ENCODE peak calls at places on chromosome 2, in four cellular contexts. M, U, W and H are unnamed samples.

GRCh38 chr2:11292464-11293255 is 51.8 kb downstream of the ROCK2 start:
- DNase-seq in M (no peak), U (no peak), W (no peak), H (peak)

GRCh38 chr2:112757265-112757664 is 7.1 kb downstream of the CKAP2L start:
- DNase-seq in M (no peak), U (no peak), W (no peak), H (peak)

GRCh38 chr2:15038373-15039364 is 406.2 kb downstream of the LRATD1 start:
- DNase-seq in M (no peak), U (no peak), W (no peak), H (no peak)

GRCh38 chr2:106068415-106068814 is 125.7 kb downstream of the UXS1 start:
- DNase-seq in M (no peak), U (no peak), W (no peak), H (no peak)

GRCh38 chr2:157257312-157258252 is at the start of gene GALNT5:
- DNase-seq in M (peak), U (no peak), W (peak), H (peak)

GRCh38 chr2:134310450-134311079 is 56.7 kb downstream of the MGAT5 start:
- DNase-seq in M (no peak), U (no peak), W (no peak), H (no peak)

GRCh38 chr2:48900321-48901014 is 144.9 kb upstream of the LHCGR start:
- DNase-seq in M (no peak), U (peak), W (no peak), H (no peak)

GRCh38 chr2:102355526-102356380 is at the start of gene IL18R1:
- DNase-seq in M (peak), U (peak), W (peak), H (peak)

GRCh38 chr2:55805662-55806061 is 112.0 kb upstream of the PNPT1 start:
- DNase-seq in M (no peak), U (no peak), W (no peak), H (no peak)

GRCh38 chr2:27735263-27735904 is 36.1 kb upstream of the MRPL33 start:
- DNase-seq in M (peak), U (no peak), W (no peak), H (peak)

GRCh38 chr2:18950598-18950933 is 361.2 kb upstream of the NT5C1B start:
- DNase-seq in M (no peak), U (no peak), W (no peak), H (no peak)

GRCh38 chr2:178908810-178909209 is 101.6 kb upstream of the TTN start:
- DNase-seq in M (no peak), U (no peak), W (no peak), H (no peak)

GRCh38 chr2:241999184-241999583 is 129.7 kb downstream of the RTP5 start:
- DNase-seq in M (no peak), U (no peak), W (no peak), H (no peak)

GRCh38 chr2:43569921-43570320 is 25.9 kb downstream of the THADA start:
- DNase-seq in M (no peak), U (no peak), W (no peak), H (no peak)

GRCh38 chr2:222102746-222103349 is 195.9 kb downstream of the PAX3 start:
- DNase-seq in M (no peak), U (no peak), W (no peak), H (no peak)

DNA sequence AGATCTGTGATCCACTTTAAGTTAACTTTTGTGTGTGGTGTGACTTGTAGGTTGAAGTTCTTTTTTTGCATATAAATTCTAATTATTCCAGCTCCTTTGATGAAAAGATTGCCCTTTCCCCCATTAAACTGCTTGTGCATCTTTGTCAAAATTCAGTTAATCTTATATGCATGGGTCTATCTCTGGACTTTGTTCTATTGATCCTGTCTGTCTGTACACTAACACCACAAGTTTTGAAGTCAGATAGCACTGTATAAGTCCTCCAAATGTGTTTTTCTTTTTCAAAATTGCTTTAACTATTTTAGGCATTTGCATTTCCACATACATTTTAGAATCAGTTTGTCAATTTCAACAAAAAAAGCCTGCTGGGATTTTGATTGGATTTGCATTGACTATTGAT is 137.6 kb downstream of the BCL11A start:
- DNase-seq in M (no peak), U (no peak), W (no peak), H (no peak)
- H3K4me3 ChIP-seq in M (no peak), U (no peak), W (no peak), H (no peak)

DNA sequence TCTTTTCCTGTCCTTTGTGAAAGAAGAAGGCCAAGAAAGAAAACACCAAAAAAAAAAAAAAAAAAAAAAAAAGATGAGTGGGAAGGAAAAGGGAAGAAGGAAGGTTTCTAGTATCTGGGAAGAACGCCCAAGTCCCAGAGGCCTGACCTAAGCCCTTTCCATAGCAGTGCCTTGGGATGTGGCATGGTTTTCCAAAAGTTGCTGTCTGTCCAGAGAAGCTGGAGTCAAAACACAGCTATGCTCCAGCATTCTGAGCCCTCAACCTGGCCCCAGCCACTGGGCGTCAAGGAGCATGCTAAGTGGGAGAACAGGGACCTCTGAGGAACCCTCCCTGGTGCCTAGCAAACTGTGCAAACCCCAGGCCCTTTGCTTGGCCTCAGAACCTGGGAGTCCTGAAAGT is 123.5 kb downstream of the INHBB start:
- DNase-seq in M (no peak), U (no peak), W (no peak), H (no peak)
- H2BK12ac ChIP-seq in M (no peak), U (no peak), W (no peak), H (no peak)

GRCh38 chr2:239259173-239259572 is 141.6 kb downstream of the HDAC4 start:
- DNase-seq in M (no peak), U (no peak), W (no peak), H (no peak)
- H3K4me3 ChIP-seq in M (no peak), U (no peak), W (no peak), H (no peak)

GRCh38 chr2:47160207-47160606 is 5.1 kb upstream of the STPG4 start:
- DNase-seq in M (no peak), U (no peak), W (no peak), H (no peak)

GRCh38 chr2:47152803-47153202 is 2.3 kb downstream of the STPG4 start:
- DNase-seq in M (no peak), U (no peak), W (no peak), H (no peak)

GRCh38 chr2:47158576-47158975 is 3.5 kb upstream of the STPG4 start:
- DNase-seq in M (no peak), U (no peak), W (no peak), H (no peak)

GRCh38 chr2:47159627-47160026 is 4.5 kb upstream of the STPG4 start:
- DNase-seq in M (no peak), U (no peak), W (no peak), H (no peak)

DNA sequence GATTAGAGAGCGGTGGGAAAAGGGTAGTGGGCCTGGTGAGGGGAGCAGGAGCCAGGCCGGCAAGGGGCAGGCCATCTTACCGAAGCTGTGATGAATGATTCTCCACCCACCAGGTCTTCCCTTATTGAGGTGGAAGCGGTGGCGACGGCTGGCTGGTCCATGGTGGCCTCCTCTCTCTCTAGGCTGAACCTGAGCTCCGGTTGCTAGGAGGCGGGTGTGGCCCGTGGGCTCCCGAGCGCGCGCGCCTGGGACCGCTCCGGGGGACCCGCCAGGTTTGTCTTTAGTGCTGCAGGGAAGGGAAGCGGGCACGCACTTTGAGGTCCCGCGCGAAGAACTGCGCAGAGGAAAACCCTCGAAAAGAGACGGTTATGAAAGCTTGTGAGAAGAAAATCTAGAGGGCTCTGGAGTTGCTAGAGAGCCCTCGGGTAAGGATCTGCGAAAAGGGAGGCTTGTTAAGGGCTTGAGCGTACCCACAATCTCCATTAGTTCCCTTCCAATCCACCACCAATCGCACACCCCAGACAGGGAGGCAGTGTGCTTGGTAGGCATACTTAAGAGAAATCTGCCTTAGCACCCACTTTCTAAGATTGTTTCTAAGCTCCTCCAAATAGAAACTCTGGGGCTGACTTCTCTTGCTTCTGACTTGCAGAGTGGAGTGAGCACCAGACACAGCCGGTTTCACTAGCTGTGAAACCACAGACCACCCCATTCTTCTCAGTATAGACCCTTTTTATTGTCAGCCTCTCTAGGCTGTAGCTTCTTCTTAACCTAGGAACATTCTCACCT is at the start of gene STPG4:
- DNase-seq in M (no peak), U (no peak), W (no peak), H (no peak)
- H2BK12ac ChIP-seq in M (no peak), U (no peak), W (peak), H (no peak)

GRCh38 chr2:201644001-201644400 is 698 bp upstream of the TMEM237 start:
- DNase-seq in M (no peak), U (no peak), W (no peak), H (peak)
- H3K4me3 ChIP-seq in M (no peak), U (no peak), W (peak), H (peak)

GRCh38 chr2:96754317-96754716 is 6.4 kb upstream of the CNNM4 start:
- DNase-seq in M (no peak), U (no peak), W (no peak), H (no peak)
- H2BK12ac ChIP-seq in M (no peak), U (no peak), W (no peak), H (no peak)

GRCh38 chr2:32910883-32911598 is 35.7 kb upstream of the LTBP1 start:
- DNase-seq in M (no peak), U (no peak), W (no peak), H (no peak)
- H3K4me3 ChIP-seq in M (no peak), U (no peak), W (no peak), H (no peak)

GRCh38 chr2:234993547-234993981 is 41.7 kb downstream of the SH3BP4 start:
- DNase-seq in M (no peak), U (no peak), W (no peak), H (no peak)

GRCh38 chr2:234992624-234993349 is 41.0 kb downstream of the SH3BP4 start:
- DNase-seq in M (no peak), U (no peak), W (no peak), H (no peak)

GRCh38 chr2:234995332-234996007 is 43.7 kb downstream of the SH3BP4 start:
- DNase-seq in M (no peak), U (no peak), W (no peak), H (no peak)

GRCh38 chr2:234996041-234996440 is 44.2 kb downstream of the SH3BP4 start:
- DNase-seq in M (no peak), U (no peak), W (no peak), H (no peak)

GRCh38 chr2:234994340-234995321 is 42.8 kb downstream of the SH3BP4 start:
- DNase-seq in M (no peak), U (no peak), W (no peak), H (no peak)
- H2BK12ac ChIP-seq in M (peak), U (no peak), W (peak), H (peak)